ENCODE peak calls at places on chromosomes 2 and 18, in six cellular contexts. U, N, P, I, C and X are unnamed samples.

GRCh38 chr2:182740681-182741080 is 24.6 kb downstream of the DNAJC10 start:
- DNase-seq in U (no peak), N (no peak), P (no peak), I (no peak), C (no peak), X (no peak)

GRCh38 chr2:15822151-15823044 is 118.0 kb upstream of the MYCN start:
- DNase-seq in U (no peak), N (no peak), P (no peak), I (no peak), C (no peak), X (no peak)

GRCh38 chr2:99255491-99256318 is at the start of gene LYG2:
- DNase-seq in U (peak), N (peak), P (no peak), I (no peak), C (no peak), X (no peak)

GRCh38 chr2:155377931-155378444 is 679.5 kb downstream of the KCNJ3 start:
- DNase-seq in U (no peak), N (no peak), P (no peak), I (no peak), C (no peak), X (no peak)

GRCh38 chr2:48755473-48755872 is at the start of gene LHCGR:
- DNase-seq in U (no peak), N (no peak), P (no peak), I (no peak), C (no peak), X (no peak)

GRCh38 chr2:71190959-71191943 is 35.7 kb downstream of the PAIP2B start:
- DNase-seq in U (peak), N (peak), P (no peak), I (no peak), C (no peak), X (no peak)

GRCh38 chr18:44781890-44782289 is 101.2 kb downstream of the SETBP1 start:
- DNase-seq in U (no peak), N (peak), P (no peak), I (no peak), C (no peak), X (no peak)

GRCh38 chr18:22858121-22858520 is 75.0 kb upstream of the RBBP8 start:
- DNase-seq in U (no peak), N (no peak), P (no peak), I (no peak), C (no peak), X (no peak)

GRCh38 chr2:144712277-144712944 is 192.5 kb upstream of the ZEB2 start:
- DNase-seq in U (no peak), N (no peak), P (no peak), I (no peak), C (no peak), X (no peak)

GRCh38 chr2:73823916-73824523 is 4.7 kb upstream of the STAMBP start:
- DNase-seq in U (peak), N (peak), P (no peak), I (no peak), C (peak), X (no peak)

GRCh38 chr2:38439807-38440300 is 62.8 kb upstream of the ATL2 start:
- DNase-seq in U (no peak), N (peak), P (no peak), I (no peak), C (no peak), X (no peak)

GRCh38 chr18:59395226-59396175 is 36.4 kb upstream of the LMAN1 start:
- DNase-seq in U (no peak), N (no peak), P (no peak), I (no peak), C (no peak), X (no peak)

GRCh38 chr18:23311346-23312103 is 141.6 kb upstream of the RIOK3 start:
- DNase-seq in U (no peak), N (peak), P (no peak), I (no peak), C (no peak), X (no peak)

GRCh38 chr2:237964578-237965404 is 2.0 kb upstream of the UBE2F start:
- DNase-seq in U (no peak), N (peak), P (no peak), I (no peak), C (no peak), X (no peak)

GRCh38 chr18:79910563-79910962 is 40.9 kb downstream of the SLC66A2 start:
- DNase-seq in U (no peak), N (no peak), P (no peak), I (no peak), C (no peak), X (no peak)

GRCh38 chr2:138432971-138433370 is 68.6 kb upstream of the SPOPL start:
- DNase-seq in U (no peak), N (no peak), P (no peak), I (no peak), C (no peak), X (no peak)

GRCh38 chr2:129798301-129798581 is 181.2 kb upstream of the RAB6C start:
- DNase-seq in U (no peak), N (no peak), P (no peak), I (no peak), C (no peak), X (no peak)